ENCODE peak calls at places on chromosomes 13 and 19, in eight cellular contexts. G is uterus; W is stimulated activated CD4-positive, alpha-beta T cell treated with anti-CD3 and anti-CD28 coated beads, Interleukin-4, amount 100 ng/mL, for 48 hours; O is non-pigmented ciliary epithelial cell; B is NCI-H748 treated with DMSO at 0.1 percent for 48 hours; Q is stimulated activated CD8-positive, alpha-beta memory T cell treated with anti-CD3 and anti-CD28 coated beads, Interleukin-15, amount 100 ng/mL, for 48 hours; I is NCI-H1092 treated with DMSO at 0.1 percent for 48 hours; H is left cardiac atrium. U is an unnamed sample.

GRCh38 chr19:1069009-1069779 is 2.2 kb downstream of the ARHGAP45 start:
- DNase-seq in G (no peak), W (peak), O (no peak), B (no peak), Q (peak), I (no peak), H (peak), U (no peak)

GRCh38 chr19:1213391-1214286 is 8.1 kb downstream of the STK11 start:
- DNase-seq in G (peak), W (peak), O (no peak), B (no peak), Q (no peak), I (no peak), H (peak), U (peak)

GRCh38 chr19:17848598-17849292 is 963 bp upstream of the JAK3 start:
- DNase-seq in G (no peak), W (no peak), O (no peak), B (no peak), Q (no peak), I (no peak), H (no peak), U (no peak)

GRCh38 chr13:37225414-37226047 is 120.1 kb upstream of the CSNK1A1L start:
- DNase-seq in G (no peak), W (no peak), O (no peak), B (no peak), Q (no peak), I (no peak), H (no peak), U (no peak)

GRCh38 chr13:64127192-64127591 is 2711.5 kb upstream of the PCDH20 start:
- DNase-seq in G (no peak), W (no peak), O (no peak), B (no peak), Q (no peak), I (no peak), H (no peak), U (no peak)

GRCh38 chr19:51272183-51272817 is 21.4 kb downstream of the SIGLECL1 start:
- DNase-seq in G (no peak), W (no peak), O (no peak), B (no peak), Q (no peak), I (no peak), H (no peak), U (no peak)

GRCh38 chr13:79447741-79448140 is 33.2 kb upstream of the NDFIP2 start:
- DNase-seq in G (no peak), W (no peak), O (no peak), B (no peak), Q (no peak), I (no peak), H (no peak), U (no peak)

GRCh38 chr19:43540381-43540780 is 7.4 kb downstream of the ZNF575 start:
- DNase-seq in G (no peak), W (no peak), O (no peak), B (no peak), Q (no peak), I (no peak), H (no peak), U (no peak)

GRCh38 chr19:6728346-6728745 is 7.9 kb upstream of the C3 start:
- DNase-seq in G (no peak), W (no peak), O (no peak), B (no peak), Q (no peak), I (no peak), H (no peak), U (no peak)

GRCh38 chr19:3360494-3361383 is 5.6 kb upstream of the NFIC start:
- DNase-seq in G (peak), W (peak), O (no peak), B (no peak), Q (peak), I (no peak), H (peak), U (no peak)

GRCh38 chr13:76696370-76696769 is 189.8 kb downstream of the KCTD12 start:
- DNase-seq in G (no peak), W (no peak), O (no peak), B (no peak), Q (no peak), I (no peak), H (no peak), U (no peak)

GRCh38 chr13:21531475-21531874 is 72.4 kb upstream of the ZDHHC20 start:
- DNase-seq in G (no peak), W (no peak), O (no peak), B (no peak), Q (no peak), I (no peak), H (no peak), U (no peak)

GRCh38 chr13:63337041-63337440 is 1921.4 kb upstream of the PCDH20 start:
- DNase-seq in G (no peak), W (no peak), O (no peak), B (no peak), Q (no peak), I (no peak), H (no peak), U (no peak)

GRCh38 chr19:1027020-1027952 is 878 bp downstream of the CNN2 start:
- DNase-seq in G (no peak), W (no peak), O (no peak), B (no peak), Q (peak), I (no peak), H (no peak), U (no peak)

GRCh38 chr13:74570834-74571233 is 436.6 kb upstream of the KLF12 start:
- DNase-seq in G (no peak), W (no peak), O (no peak), B (no peak), Q (no peak), I (no peak), H (no peak), U (no peak)

GRCh38 chr19:4374451-4375163 is 25.7 kb downstream of the SH3GL1 start:
- DNase-seq in G (peak), W (no peak), O (no peak), B (no peak), Q (no peak), I (no peak), H (peak), U (no peak)

GRCh38 chr13:90386090-90386489 is 961.4 kb upstream of the MIR17HG start:
- DNase-seq in G (no peak), W (no peak), O (no peak), B (no peak), Q (no peak), I (no peak), H (no peak), U (no peak)

U was measured in glomerular endothelial cell.